ENCODE peak calls at places on chromosomes 13 and 19, in seven cellular contexts. M is body of pancreas, W is A549, E is IMR-90, V is HepG2, B is esophagus squamous epithelium, F is GM12892. D is an unnamed sample.

GRCh38 chr19:38705197-38706019 is 38.9 kb downstream of the CAPN12 start:
- DNase-seq in E (no peak), W (no peak), M (no peak), V (no peak), F (no peak), B (no peak), D (no peak)

GRCh38 chr13:66794340-66795031 is 435.6 kb downstream of the PCDH9 start:
- DNase-seq in E (no peak), W (no peak), M (no peak), V (no peak), F (no peak), B (no peak), D (no peak)

GRCh38 chr19:5130371-5131030 is 161.6 kb downstream of the KDM4B start:
- DNase-seq in F (peak; percentile 83), E (no peak), M (no peak), B (no peak), W (no peak), V (no peak), D (no peak)

GRCh38 chr19:13152854-13153626 is 2.8 kb downstream of the IER2 start:
- DNase-seq in M (peak; percentile 97), W (peak; percentile 95), B (peak; percentile 62), E (peak; percentile 93), F (peak; percentile 76), V (peak; percentile 86), D (peak; percentile 95)

GRCh38 chr19:940591-941291 is 14.9 kb downstream of the ARID3A start:
- DNase-seq in V (no peak), B (no peak), E (peak; percentile 57), F (no peak), W (peak; percentile 68), M (peak; percentile 91), D (no peak)

GRCh38 chr19:4811328-4812131 is 20.0 kb downstream of the TICAM1 start:
- DNase-seq in W (peak; percentile 75), E (peak; percentile 45), B (no peak), V (peak; percentile 63), F (peak; percentile 84), M (peak; percentile 83), D (peak; percentile 88)

GRCh38 chr13:104011505-104012270 is 945.5 kb upstream of the SLC10A2 start:
- DNase-seq in F (no peak), M (peak; percentile 44), W (no peak), B (no peak), V (no peak), E (no peak), D (no peak)

GRCh38 chr13:36298535-36299068 is 988 bp upstream of the CCDC169 start:
- DNase-seq in B (no peak), M (no peak), W (no peak), F (no peak), E (no peak), V (no peak), D (no peak)

GRCh38 chr19:42831221-42832019 is 48.1 kb downstream of the PSG1 start:
- DNase-seq in E (no peak), V (peak; percentile 15), W (peak; percentile 98), F (no peak), M (no peak), B (no peak), D (no peak)

GRCh38 chr19:30780456-30780855 is 408.3 kb downstream of the ZNF536 start:
- DNase-seq in M (no peak), W (no peak), E (no peak), V (no peak), B (no peak), F (no peak), D (no peak)

GRCh38 chr13:72656357-72656756 is 71.1 kb downstream of the MZT1 start:
- DNase-seq in B (no peak), W (no peak), F (no peak), E (no peak), M (no peak), V (no peak), D (no peak)

GRCh38 chr13:80783926-80784325 is 443.0 kb upstream of the SPRY2 start:
- DNase-seq in W (no peak), F (no peak), B (no peak), E (no peak), M (no peak), V (no peak), D (no peak)

GRCh38 chr13:109971006-109971744 is 184.8 kb upstream of the IRS2 start:
- DNase-seq in E (no peak), M (no peak), B (no peak), F (no peak), V (no peak), W (no peak), D (no peak)

GRCh38 chr13:110419391-110419791 is 112.3 kb downstream of the COL4A2 start:
- DNase-seq in F (no peak), M (no peak), W (peak; percentile 50), B (no peak), V (peak; percentile 14), E (no peak), D (no peak)

GRCh38 chr13:42239644-42240043 is 32.3 kb upstream of the AKAP11 start:
- DNase-seq in B (no peak), W (peak; percentile 12), E (peak; percentile 7), V (no peak), F (no peak), M (no peak), D (no peak)

GRCh38 chr19:16589917-16590316 is 17.7 kb upstream of the SLC35E1 start:
- DNase-seq in E (no peak), B (no peak), V (no peak), F (no peak), M (no peak), W (no peak), D (peak; percentile 30)

DNA sequence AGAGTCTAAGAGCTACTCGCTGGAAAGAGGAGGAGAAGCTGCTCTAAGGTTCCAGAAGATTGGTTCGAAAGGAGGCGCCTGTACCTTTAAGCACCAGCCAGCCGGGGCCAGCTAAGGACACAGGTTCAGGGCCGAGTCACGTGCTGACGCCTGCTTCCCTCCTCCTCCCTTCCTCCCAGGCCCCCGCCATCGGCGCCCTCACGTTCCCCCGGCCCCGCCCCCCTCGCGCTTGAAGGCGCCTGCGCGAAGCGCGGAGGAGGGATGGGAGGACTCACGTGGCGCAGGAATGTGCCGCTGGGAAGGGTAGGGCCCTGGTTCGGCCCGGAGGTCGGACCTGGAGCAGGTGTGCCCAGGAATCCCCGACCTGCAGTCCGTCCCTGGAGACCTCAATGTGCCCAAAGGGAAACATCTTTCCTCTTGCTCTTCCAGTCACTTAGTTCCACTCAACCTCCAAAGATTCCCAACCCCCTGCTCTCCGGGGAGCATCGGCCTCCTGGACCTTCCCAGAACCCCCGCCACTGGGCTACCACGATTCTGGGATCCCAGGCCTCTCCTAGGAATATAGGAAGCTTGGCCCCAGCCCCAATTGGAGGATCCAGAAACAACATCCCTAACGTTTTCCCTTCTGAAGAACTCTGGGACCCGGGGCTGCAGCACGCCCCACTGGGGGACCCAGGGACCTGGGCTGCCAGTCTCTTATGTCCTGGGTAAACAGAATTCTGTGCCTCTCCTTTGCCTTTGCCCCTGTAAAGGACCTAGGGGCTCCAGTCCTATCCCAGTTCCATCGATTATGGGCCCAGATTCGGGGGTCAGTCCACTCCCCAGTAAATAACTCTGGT is 2.5 kb downstream of the DBP start:
- DNase-seq in V (peak; percentile 90), B (peak; percentile 84), M (peak; percentile 98), F (peak; percentile 83), E (peak; percentile 92), W (peak; percentile 99), D (peak; percentile 97)
- TF ChIP-seq POLR2A in V (peak; percentile 84), B (no peak), M (peak; percentile 90), F (peak; percentile 67), E (no peak), W (peak; percentile 67), D (peak; percentile 50)

GRCh38 chr19:3035542-3036118 is 6.5 kb upstream of the TLE2 start:
- DNase-seq in B (peak; percentile 89), V (peak; percentile 98), E (peak; percentile 99), F (peak; percentile 100), M (peak; percentile 100), W (peak; percentile 98), D (peak; percentile 99)

GRCh38 chr19:3034194-3034844 is 5.2 kb upstream of the TLE2 start:
- DNase-seq in B (no peak), W (no peak), E (peak; percentile 64), V (no peak), F (no peak), M (no peak), D (no peak)

GRCh38 chr19:3034845-3035541 is 5.9 kb upstream of the TLE2 start:
- DNase-seq in E (peak; percentile 35), V (no peak), M (peak; percentile 51), B (no peak), W (no peak), F (no peak), D (no peak)

GRCh38 chr19:3038214-3038613 is 9.1 kb upstream of the TLE2 start:
- DNase-seq in M (no peak), E (no peak), V (no peak), W (no peak), B (no peak), F (no peak), D (no peak)

GRCh38 chr19:3036119-3036794 is 7.2 kb upstream of the TLE2 start:
- DNase-seq in E (peak; percentile 85), B (no peak), F (peak; percentile 86), V (peak; percentile 85), M (peak; percentile 97), W (peak; percentile 90), D (peak; percentile 90)
- TF ChIP-seq POLR2A in E (no peak), B (no peak), F (no peak), V (no peak), M (peak; percentile 54), W (no peak), D (no peak)

GRCh38 chr13:50909605-50910482 is at the start of gene RNASEH2B:
- DNase-seq in E (peak; percentile 40), V (peak; percentile 58), B (peak; percentile 8), M (peak; percentile 70), W (peak; percentile 70), F (peak; percentile 65), D (peak; percentile 89)
- TF ChIP-seq POLR2A in E (peak; percentile 78), V (peak; percentile 73), B (no peak), M (peak; percentile 80), W (peak; percentile 54), F (peak; percentile 81), D (peak; percentile 95)

GRCh38 chr19:10742494-10742893 is 24.6 kb downstream of the DNM2 start:
- DNase-seq in M (no peak), W (no peak), F (no peak), E (no peak), B (no peak), V (no peak), D (no peak)

GRCh38 chr19:10747674-10748073 is 29.8 kb downstream of the DNM2 start:
- DNase-seq in M (no peak), V (no peak), E (no peak), F (no peak), B (no peak), W (no peak), D (no peak)

GRCh38 chr19:10747271-10747670 is 29.4 kb downstream of the DNM2 start:
- DNase-seq in E (no peak), V (no peak), M (no peak), W (peak; percentile 70), F (no peak), B (no peak), D (no peak)

GRCh38 chr19:10744222-10744847 is 26.5 kb downstream of the DNM2 start:
- DNase-seq in M (no peak), F (no peak), E (no peak), V (no peak), B (no peak), W (no peak), D (no peak)

DNA sequence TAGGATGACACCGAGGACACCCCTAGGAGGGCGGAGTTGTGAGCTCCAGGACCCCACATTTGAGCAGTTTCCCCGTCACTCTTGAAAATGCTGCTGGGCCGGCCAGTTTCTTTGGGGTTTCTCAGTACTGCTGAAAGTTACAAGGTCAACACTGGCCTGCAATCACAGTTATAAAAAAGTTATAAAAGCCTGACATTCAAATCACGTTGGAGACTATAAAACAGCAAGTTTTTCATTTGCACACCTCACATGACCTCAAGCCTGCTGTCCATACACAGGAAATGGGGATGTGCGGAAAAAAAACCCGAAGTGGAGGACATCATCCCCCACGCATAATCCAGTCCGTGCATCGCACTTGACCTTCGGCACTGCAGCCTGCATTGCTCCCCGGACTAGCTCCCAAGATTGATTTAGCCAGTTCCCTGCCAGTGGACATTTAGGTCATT is 27.0 kb downstream of the DNM2 start:
- DNase-seq in M (no peak), E (no peak), W (no peak), F (no peak), B (no peak), V (no peak), D (no peak)
- TF ChIP-seq POLR2A in M (no peak), E (no peak), W (no peak), F (no peak), B (no peak), V (no peak), D (no peak)